ENCODE peak calls at places on chromosomes 5 and 9, in ten cellular contexts. One of them, this sample, is unnamed. For H3K4me1, the result is how much of the 10 kb centered on the place peaks cover.

GRCh38 chr5:757931-758697 is 26.4 kb downstream of the ZDHHC11B start:
- DNase-seq in transverse colon: peak
- DNase-seq in fibroblast of lung: no peak
- DNase-seq in uterus: peak
- DNase-seq in spleen: no peak
- DNase-seq in right cardiac atrium: peak
- DNase-seq in CD8-positive, alpha-beta memory T cell: peak
- DNase-seq in BE2C: peak
- DNase-seq in trophoblast cell: peak
- DNase-seq in CD8-positive, alpha-beta T cell: peak
- DNase-seq in this sample: no peak

GRCh38 chr5:57692582-57693487 is 210.2 kb upstream of the ACTBL2 start:
- DNase-seq in transverse colon: peak
- DNase-seq in fibroblast of lung: peak
- DNase-seq in uterus: peak
- DNase-seq in spleen: no peak
- DNase-seq in right cardiac atrium: peak
- DNase-seq in CD8-positive, alpha-beta memory T cell: no peak
- DNase-seq in BE2C: peak
- DNase-seq in trophoblast cell: peak
- DNase-seq in CD8-positive, alpha-beta T cell: no peak
- DNase-seq in this sample: no peak

GRCh38 chr5:58794875-58795274 is 212.0 kb downstream of the RAB3C start:
- DNase-seq in transverse colon: no peak
- DNase-seq in fibroblast of lung: no peak
- DNase-seq in uterus: no peak
- DNase-seq in spleen: no peak
- DNase-seq in right cardiac atrium: no peak
- DNase-seq in CD8-positive, alpha-beta memory T cell: no peak
- DNase-seq in BE2C: no peak
- DNase-seq in trophoblast cell: peak
- DNase-seq in CD8-positive, alpha-beta T cell: no peak
- DNase-seq in this sample: no peak

GRCh38 chr5:119527346-119527745 is 75.0 kb downstream of the HSD17B4 start:
- DNase-seq in transverse colon: no peak
- DNase-seq in fibroblast of lung: peak
- DNase-seq in uterus: no peak
- DNase-seq in spleen: no peak
- DNase-seq in right cardiac atrium: no peak
- DNase-seq in CD8-positive, alpha-beta memory T cell: no peak
- DNase-seq in BE2C: no peak
- DNase-seq in trophoblast cell: peak
- DNase-seq in CD8-positive, alpha-beta T cell: no peak
- DNase-seq in this sample: no peak

GRCh38 chr5:40041452-40041851 is 616.7 kb upstream of the DAB2 start:
- DNase-seq in transverse colon: no peak
- DNase-seq in fibroblast of lung: no peak
- DNase-seq in uterus: no peak
- DNase-seq in spleen: no peak
- DNase-seq in right cardiac atrium: no peak
- DNase-seq in CD8-positive, alpha-beta memory T cell: no peak
- DNase-seq in BE2C: no peak
- DNase-seq in trophoblast cell: no peak
- DNase-seq in CD8-positive, alpha-beta T cell: no peak
- DNase-seq in this sample: no peak

GRCh38 chr5:140795259-140795641 is 598 bp downstream of the PCDHA2 start:
- DNase-seq in transverse colon: no peak
- DNase-seq in fibroblast of lung: no peak
- DNase-seq in uterus: no peak
- DNase-seq in spleen: no peak
- DNase-seq in right cardiac atrium: no peak
- DNase-seq in CD8-positive, alpha-beta memory T cell: no peak
- DNase-seq in BE2C: peak
- DNase-seq in trophoblast cell: no peak
- DNase-seq in CD8-positive, alpha-beta T cell: no peak
- DNase-seq in this sample: no peak

GRCh38 chr5:133816791-133817190 is 151.6 kb downstream of the C5orf15 start:
- DNase-seq in transverse colon: no peak
- DNase-seq in fibroblast of lung: no peak
- DNase-seq in uterus: no peak
- DNase-seq in spleen: no peak
- DNase-seq in right cardiac atrium: no peak
- DNase-seq in CD8-positive, alpha-beta memory T cell: no peak
- DNase-seq in BE2C: no peak
- DNase-seq in trophoblast cell: no peak
- DNase-seq in CD8-positive, alpha-beta T cell: no peak
- DNase-seq in this sample: no peak

GRCh38 chr5:103336967-103337366 is 78.4 kb downstream of the MACIR start:
- DNase-seq in transverse colon: no peak
- DNase-seq in fibroblast of lung: no peak
- DNase-seq in uterus: no peak
- DNase-seq in spleen: no peak
- DNase-seq in right cardiac atrium: no peak
- DNase-seq in CD8-positive, alpha-beta memory T cell: no peak
- DNase-seq in BE2C: no peak
- DNase-seq in trophoblast cell: no peak
- DNase-seq in CD8-positive, alpha-beta T cell: no peak
- DNase-seq in this sample: no peak

GRCh38 chr5:67400752-67401151 is 204.2 kb upstream of the CD180 start:
- DNase-seq in transverse colon: no peak
- DNase-seq in fibroblast of lung: no peak
- DNase-seq in uterus: no peak
- DNase-seq in spleen: no peak
- DNase-seq in right cardiac atrium: no peak
- DNase-seq in CD8-positive, alpha-beta memory T cell: no peak
- DNase-seq in BE2C: no peak
- DNase-seq in trophoblast cell: no peak
- DNase-seq in CD8-positive, alpha-beta T cell: no peak
- DNase-seq in this sample: no peak

GRCh38 chr5:68314465-68314864 is 98.9 kb downstream of the PIK3R1 start:
- DNase-seq in transverse colon: no peak
- DNase-seq in fibroblast of lung: no peak
- DNase-seq in uterus: no peak
- DNase-seq in spleen: no peak
- DNase-seq in right cardiac atrium: no peak
- DNase-seq in CD8-positive, alpha-beta memory T cell: no peak
- DNase-seq in BE2C: no peak
- DNase-seq in trophoblast cell: no peak
- DNase-seq in CD8-positive, alpha-beta T cell: no peak
- DNase-seq in this sample: no peak

GRCh38 chr9:34346873-34347799 is 17.8 kb downstream of the NUDT2 start:
- DNase-seq in transverse colon: no peak
- DNase-seq in fibroblast of lung: no peak
- DNase-seq in uterus: no peak
- DNase-seq in spleen: no peak
- DNase-seq in right cardiac atrium: peak
- DNase-seq in CD8-positive, alpha-beta memory T cell: no peak
- DNase-seq in BE2C: no peak
- DNase-seq in trophoblast cell: no peak
- DNase-seq in CD8-positive, alpha-beta T cell: peak
- DNase-seq in this sample: no peak

GRCh38 chr5:82985763-82986162 is 91.4 kb downstream of the TMEM167A start:
- DNase-seq in transverse colon: no peak
- DNase-seq in fibroblast of lung: no peak
- DNase-seq in uterus: no peak
- DNase-seq in spleen: no peak
- DNase-seq in right cardiac atrium: no peak
- DNase-seq in CD8-positive, alpha-beta memory T cell: no peak
- DNase-seq in BE2C: no peak
- DNase-seq in trophoblast cell: no peak
- DNase-seq in CD8-positive, alpha-beta T cell: no peak
- DNase-seq in this sample: no peak

GRCh38 chr5:54671111-54671531 is 153.6 kb downstream of the SNX18 start:
- DNase-seq in transverse colon: no peak
- DNase-seq in fibroblast of lung: peak
- DNase-seq in uterus: no peak
- DNase-seq in spleen: no peak
- DNase-seq in right cardiac atrium: no peak
- DNase-seq in CD8-positive, alpha-beta memory T cell: no peak
- DNase-seq in BE2C: no peak
- DNase-seq in trophoblast cell: peak
- DNase-seq in CD8-positive, alpha-beta T cell: no peak
- DNase-seq in this sample: no peak

GRCh38 chr9:26058111-26058895 is 380.1 kb upstream of the TUSC1 start:
- DNase-seq in transverse colon: no peak
- DNase-seq in fibroblast of lung: peak
- DNase-seq in uterus: no peak
- DNase-seq in spleen: no peak
- DNase-seq in right cardiac atrium: no peak
- DNase-seq in CD8-positive, alpha-beta memory T cell: no peak
- DNase-seq in BE2C: no peak
- DNase-seq in trophoblast cell: no peak
- DNase-seq in CD8-positive, alpha-beta T cell: no peak
- DNase-seq in this sample: no peak

DNA sequence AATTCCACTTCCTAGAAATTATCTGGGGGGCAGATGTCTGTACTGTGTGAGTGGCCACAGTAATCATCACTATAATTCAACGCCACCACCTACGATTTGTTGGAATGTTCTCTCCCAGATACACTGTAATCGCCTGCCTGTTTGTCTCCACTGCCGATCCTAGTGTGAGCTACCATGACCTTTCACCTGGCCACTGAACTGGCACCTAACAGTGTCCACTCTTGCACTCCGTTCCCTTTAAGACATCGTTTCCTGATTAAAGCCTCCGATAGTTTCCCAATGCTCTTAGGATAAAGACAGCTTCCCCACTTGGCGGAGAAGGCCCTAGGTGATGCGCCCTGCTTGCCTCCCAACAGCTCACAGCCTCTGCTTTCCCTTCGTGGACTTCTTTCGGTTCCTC is 4.0 kb downstream of the PHYKPL start:
- DNase-seq in transverse colon: no peak
- DNase-seq in fibroblast of lung: no peak
- DNase-seq in uterus: no peak
- DNase-seq in spleen: peak
- DNase-seq in right cardiac atrium: no peak
- DNase-seq in CD8-positive, alpha-beta memory T cell: no peak
- DNase-seq in BE2C: no peak
- DNase-seq in trophoblast cell: no peak
- DNase-seq in CD8-positive, alpha-beta T cell: no peak
- DNase-seq in this sample: no peak
- H3K4me1 ChIP-seq in transverse colon: under half
- H3K4me1 ChIP-seq in fibroblast of lung: under half
- H3K4me1 ChIP-seq in uterus: under half
- H3K4me1 ChIP-seq in spleen: under half
- H3K4me1 ChIP-seq in right cardiac atrium: under half
- H3K4me1 ChIP-seq in CD8-positive, alpha-beta memory T cell: under half
- H3K4me1 ChIP-seq in BE2C: under half
- H3K4me1 ChIP-seq in trophoblast cell: under half
- H3K4me1 ChIP-seq in CD8-positive, alpha-beta T cell: under half
- H3K4me1 ChIP-seq in this sample: under half

GRCh38 chr5:61304611-61305369 is 27.3 kb upstream of the ZSWIM6 start:
- DNase-seq in transverse colon: peak
- DNase-seq in fibroblast of lung: peak
- DNase-seq in uterus: no peak
- DNase-seq in spleen: no peak
- DNase-seq in right cardiac atrium: peak
- DNase-seq in CD8-positive, alpha-beta memory T cell: no peak
- DNase-seq in BE2C: no peak
- DNase-seq in trophoblast cell: peak
- DNase-seq in CD8-positive, alpha-beta T cell: no peak
- DNase-seq in this sample: no peak
- H3K4me1 ChIP-seq in transverse colon: under half
- H3K4me1 ChIP-seq in fibroblast of lung: under half
- H3K4me1 ChIP-seq in uterus: under half
- H3K4me1 ChIP-seq in spleen: under half
- H3K4me1 ChIP-seq in right cardiac atrium: under half
- H3K4me1 ChIP-seq in CD8-positive, alpha-beta memory T cell: under half
- H3K4me1 ChIP-seq in BE2C: under half
- H3K4me1 ChIP-seq in trophoblast cell: under half
- H3K4me1 ChIP-seq in CD8-positive, alpha-beta T cell: under half
- H3K4me1 ChIP-seq in this sample: under half

GRCh38 chr5:95859327-95860060 is 37.0 kb upstream of the GLRX start:
- DNase-seq in transverse colon: no peak
- DNase-seq in fibroblast of lung: peak
- DNase-seq in uterus: no peak
- DNase-seq in spleen: no peak
- DNase-seq in right cardiac atrium: no peak
- DNase-seq in CD8-positive, alpha-beta memory T cell: no peak
- DNase-seq in BE2C: no peak
- DNase-seq in trophoblast cell: peak
- DNase-seq in CD8-positive, alpha-beta T cell: no peak
- DNase-seq in this sample: no peak
- H3K4me1 ChIP-seq in transverse colon: under half
- H3K4me1 ChIP-seq in fibroblast of lung: half or more
- H3K4me1 ChIP-seq in uterus: under half
- H3K4me1 ChIP-seq in spleen: under half
- H3K4me1 ChIP-seq in right cardiac atrium: under half
- H3K4me1 ChIP-seq in CD8-positive, alpha-beta memory T cell: under half
- H3K4me1 ChIP-seq in BE2C: under half
- H3K4me1 ChIP-seq in trophoblast cell: under half
- H3K4me1 ChIP-seq in CD8-positive, alpha-beta T cell: under half
- H3K4me1 ChIP-seq in this sample: under half

GRCh38 chr9:36865731-36866635 is 168.1 kb downstream of the PAX5 start:
- DNase-seq in transverse colon: no peak
- DNase-seq in fibroblast of lung: no peak
- DNase-seq in uterus: no peak
- DNase-seq in spleen: peak
- DNase-seq in right cardiac atrium: no peak
- DNase-seq in CD8-positive, alpha-beta memory T cell: no peak
- DNase-seq in BE2C: no peak
- DNase-seq in trophoblast cell: no peak
- DNase-seq in CD8-positive, alpha-beta T cell: no peak
- DNase-seq in this sample: no peak

GRCh38 chr9:36867241-36867640 is 166.8 kb downstream of the PAX5 start:
- DNase-seq in transverse colon: no peak
- DNase-seq in fibroblast of lung: no peak
- DNase-seq in uterus: no peak
- DNase-seq in spleen: peak
- DNase-seq in right cardiac atrium: no peak
- DNase-seq in CD8-positive, alpha-beta memory T cell: no peak
- DNase-seq in BE2C: no peak
- DNase-seq in trophoblast cell: no peak
- DNase-seq in CD8-positive, alpha-beta T cell: no peak
- DNase-seq in this sample: no peak

GRCh38 chr9:36868591-36869282 is 165.3 kb downstream of the PAX5 start:
- DNase-seq in transverse colon: no peak
- DNase-seq in fibroblast of lung: no peak
- DNase-seq in uterus: no peak
- DNase-seq in spleen: peak
- DNase-seq in right cardiac atrium: no peak
- DNase-seq in CD8-positive, alpha-beta memory T cell: no peak
- DNase-seq in BE2C: no peak
- DNase-seq in trophoblast cell: no peak
- DNase-seq in CD8-positive, alpha-beta T cell: no peak
- DNase-seq in this sample: no peak

GRCh38 chr9:36867672-36868471 is 166.2 kb downstream of the PAX5 start:
- DNase-seq in transverse colon: peak
- DNase-seq in fibroblast of lung: no peak
- DNase-seq in uterus: no peak
- DNase-seq in spleen: peak
- DNase-seq in right cardiac atrium: no peak
- DNase-seq in CD8-positive, alpha-beta memory T cell: no peak
- DNase-seq in BE2C: no peak
- DNase-seq in trophoblast cell: no peak
- DNase-seq in CD8-positive, alpha-beta T cell: no peak
- DNase-seq in this sample: no peak

DNA sequence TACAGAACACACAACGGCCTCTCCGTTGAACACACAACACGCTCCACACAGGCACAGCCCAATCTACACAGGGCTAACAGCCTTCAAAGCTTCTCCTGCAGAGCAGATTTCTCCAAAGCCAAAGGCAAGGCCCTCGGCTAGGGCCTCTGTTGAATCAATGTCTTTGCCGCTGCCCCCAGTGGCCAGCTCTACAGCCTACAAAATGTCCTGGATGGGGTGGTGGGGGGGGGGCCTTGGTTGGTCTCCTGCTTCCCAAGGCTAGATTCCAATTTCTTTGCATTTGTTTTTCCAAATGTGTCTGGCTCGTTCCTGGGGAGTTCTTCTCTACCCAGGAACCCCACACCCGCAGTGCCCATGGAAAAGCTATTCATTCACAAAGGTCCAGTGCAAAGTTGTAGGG is 167.2 kb downstream of the PAX5 start:
- DNase-seq in transverse colon: no peak
- DNase-seq in fibroblast of lung: no peak
- DNase-seq in uterus: no peak
- DNase-seq in spleen: peak
- DNase-seq in right cardiac atrium: no peak
- DNase-seq in CD8-positive, alpha-beta memory T cell: no peak
- DNase-seq in BE2C: no peak
- DNase-seq in trophoblast cell: no peak
- DNase-seq in CD8-positive, alpha-beta T cell: no peak
- DNase-seq in this sample: no peak
- H3K4me1 ChIP-seq in transverse colon: under half
- H3K4me1 ChIP-seq in fibroblast of lung: under half
- H3K4me1 ChIP-seq in uterus: under half
- H3K4me1 ChIP-seq in spleen: under half
- H3K4me1 ChIP-seq in right cardiac atrium: under half
- H3K4me1 ChIP-seq in CD8-positive, alpha-beta memory T cell: under half
- H3K4me1 ChIP-seq in BE2C: under half
- H3K4me1 ChIP-seq in trophoblast cell: under half
- H3K4me1 ChIP-seq in CD8-positive, alpha-beta T cell: under half
- H3K4me1 ChIP-seq in this sample: under half